ENCODE peak calls at places on chromosomes 4 and X, in eight cellular contexts. H, U, M, J, G, A, B and W are unnamed samples. For H3K27me3, the result is how much of the 10 kb centered on the place peaks cover.

GRCh38 chr4:123826896-123827295 is 430.3 kb downstream of the SPRY1 start:
- DNase-seq in H (peak), U (no peak), M (no peak), J (peak), G (no peak), A (no peak), B (no peak), W (no peak)

GRCh38 chr4:6231663-6232165 is 31.4 kb upstream of the JAKMIP1 start:
- DNase-seq in H (no peak), U (no peak), M (no peak), J (no peak), G (no peak), A (no peak), B (no peak), W (no peak)

GRCh38 chr4:17846256-17846655 is 35.5 kb downstream of the NCAPG start:
- DNase-seq in H (peak), U (no peak), M (no peak), J (peak), G (no peak), A (no peak), B (no peak), W (no peak)

GRCh38 chr4:114264877-114265291 is 285.4 kb upstream of the ARSJ start:
- DNase-seq in H (peak), U (no peak), M (no peak), J (peak), G (no peak), A (no peak), B (no peak), W (no peak)

GRCh38 chrX:153647461-153648357 is 706 bp downstream of the DUSP9 start:
- DNase-seq in H (no peak), U (no peak), M (no peak), J (no peak), G (peak), A (peak), B (no peak), W (no peak)

GRCh38 chr4:10260777-10261176 is 144.2 kb upstream of the WDR1 start:
- DNase-seq in H (no peak), U (no peak), M (no peak), J (no peak), G (no peak), A (no peak), B (no peak), W (no peak)

GRCh38 chr4:6239968-6240367 is 29.7 kb upstream of the WFS1 start:
- DNase-seq in H (no peak), U (no peak), M (no peak), J (no peak), G (no peak), A (no peak), B (no peak), W (no peak)

GRCh38 chrX:6460893-6461490 is 73.9 kb downstream of the VCX3A start:
- DNase-seq in H (no peak), U (no peak), M (no peak), J (peak), G (no peak), A (no peak), B (no peak), W (no peak)

GRCh38 chr4:184732126-184732525 is 1.8 kb downstream of the CENPU start:
- DNase-seq in H (peak), U (no peak), M (no peak), J (peak), G (no peak), A (no peak), B (no peak), W (no peak)

GRCh38 chrX:22047470-22047869 is 15.3 kb downstream of the PHEX start:
- DNase-seq in H (no peak), U (no peak), M (no peak), J (no peak), G (no peak), A (no peak), B (no peak), W (no peak)

GRCh38 chr4:82688091-82688815 is 110.3 kb downstream of the SCD5 start:
- DNase-seq in H (no peak), U (no peak), M (no peak), J (no peak), G (no peak), A (no peak), B (no peak), W (no peak)

GRCh38 chrX:110267874-110268273 is 50.0 kb downstream of the AMMECR1 start:
- DNase-seq in H (no peak), U (no peak), M (no peak), J (no peak), G (no peak), A (no peak), B (no peak), W (no peak)

GRCh38 chr4:76206222-76206942 is 7.2 kb downstream of the SCARB2 start:
- DNase-seq in H (peak), U (no peak), M (no peak), J (no peak), G (no peak), A (peak), B (no peak), W (no peak)

GRCh38 chr4:153257966-153258365 is 53.7 kb downstream of the TRIM2 start:
- DNase-seq in H (no peak), U (no peak), M (no peak), J (no peak), G (no peak), A (no peak), B (no peak), W (no peak)

GRCh38 chr4:153260152-153260551 is 55.9 kb downstream of the TRIM2 start:
- DNase-seq in H (no peak), U (no peak), M (no peak), J (no peak), G (no peak), A (no peak), B (no peak), W (no peak)

GRCh38 chr4:153260553-153261306 is 56.5 kb downstream of the TRIM2 start:
- DNase-seq in H (peak), U (no peak), M (no peak), J (no peak), G (no peak), A (peak), B (no peak), W (peak)

GRCh38 chr4:153258750-153259149 is 54.5 kb downstream of the TRIM2 start:
- DNase-seq in H (no peak), U (no peak), M (no peak), J (no peak), G (no peak), A (no peak), B (no peak), W (no peak)

GRCh38 chr4:153259679-153260078 is 55.4 kb downstream of the TRIM2 start:
- DNase-seq in H (no peak), U (no peak), M (no peak), J (no peak), G (no peak), A (no peak), B (no peak), W (no peak)
- H3K27me3 ChIP-seq in H (under half), U (under half), M (under half), J (under half), G (under half), A (under half), B (under half), W (under half)

DNA sequence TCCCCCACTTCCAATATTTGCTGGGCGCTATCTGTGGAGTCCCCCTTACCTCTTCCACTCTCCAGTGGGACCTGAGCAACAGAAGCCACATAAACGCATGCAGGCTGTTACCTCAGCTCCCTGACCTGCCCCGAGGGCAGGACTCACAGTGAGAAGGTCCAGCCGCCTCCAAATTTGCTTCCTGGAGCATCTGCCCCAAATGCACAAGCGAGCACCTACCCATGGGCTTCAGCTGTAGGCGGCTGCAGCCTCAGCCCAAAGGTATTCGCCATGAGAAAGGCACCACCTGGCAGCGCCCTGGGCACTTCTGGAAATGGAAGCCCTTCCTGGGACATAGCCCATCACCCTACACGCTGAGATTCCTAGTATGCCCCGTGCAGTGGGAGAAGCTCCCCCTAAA is 23.4 kb downstream of the SPACA5 start:
- DNase-seq in H (no peak), U (no peak), M (no peak), J (no peak), G (no peak), A (no peak), B (no peak), W (no peak)
- H3K27me3 ChIP-seq in H (under half), U (under half), M (under half), J (under half), G (under half), A (under half), B (under half), W (under half)

GRCh38 chr4:8838911-8839431 is 32.7 kb downstream of the HMX1 start:
- DNase-seq in H (no peak), U (no peak), M (no peak), J (no peak), G (no peak), A (no peak), B (no peak), W (no peak)
- H3K27me3 ChIP-seq in H (under half), U (under half), M (under half), J (under half), G (under half), A (under half), B (under half), W (under half)

DNA sequence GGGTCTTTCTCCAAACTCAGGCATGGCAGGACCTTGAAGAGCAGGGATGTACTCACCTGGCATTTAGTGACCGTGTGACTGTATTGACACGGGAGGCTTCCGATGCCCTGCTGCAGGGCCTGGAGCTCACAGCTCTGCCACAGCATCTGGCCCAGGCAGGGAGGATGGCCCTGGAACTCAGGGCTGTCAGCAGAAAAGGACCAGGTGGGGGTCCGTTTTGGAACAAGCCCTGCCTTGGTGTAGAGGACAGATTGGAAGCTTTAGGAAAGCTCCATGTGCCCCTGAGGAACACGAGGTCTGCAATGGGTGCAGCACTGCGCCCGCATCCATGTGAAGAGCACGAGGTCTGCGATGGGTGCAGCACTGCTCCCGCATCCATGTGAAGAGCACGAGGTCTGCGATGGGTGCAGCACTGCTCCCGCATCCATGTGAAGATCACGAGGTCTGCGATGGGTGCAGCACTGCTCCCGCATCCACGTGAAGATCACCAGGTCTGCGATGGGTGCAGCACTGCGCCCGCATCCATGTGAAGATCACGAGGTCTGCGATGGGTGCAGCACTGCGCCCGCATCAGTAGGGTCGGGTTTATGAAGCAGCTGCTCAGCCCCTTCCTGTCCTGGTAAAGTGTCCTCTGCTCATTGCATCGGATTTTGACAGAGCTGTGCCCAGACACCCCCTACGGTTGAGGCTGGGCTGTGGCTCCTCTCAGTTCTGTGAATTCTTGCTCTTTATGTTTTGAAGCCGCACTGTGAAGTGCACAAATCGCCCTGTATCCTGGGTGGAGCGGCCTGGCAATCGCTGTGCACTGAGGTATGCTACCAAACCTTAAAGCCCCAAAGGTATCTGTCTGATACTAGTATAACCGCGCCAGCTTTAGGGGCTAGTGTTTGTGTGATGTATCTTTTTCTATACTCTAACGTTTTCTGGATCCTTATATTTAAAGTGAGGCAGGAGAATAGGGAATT is 98.5 kb downstream of the CPZ start:
- DNase-seq in H (no peak), U (no peak), M (no peak), J (no peak), G (no peak), A (no peak), B (no peak), W (no peak)
- H3K27me3 ChIP-seq in H (under half), U (under half), M (under half), J (under half), G (under half), A (under half), B (under half), W (under half)

GRCh38 chr4:118249890-118250289 is 102.9 kb downstream of the PRSS12 start:
- DNase-seq in H (no peak), U (no peak), M (no peak), J (no peak), G (no peak), A (no peak), B (no peak), W (no peak)
- H3K27me3 ChIP-seq in H (under half), U (under half), M (under half), J (under half), G (under half), A (under half), B (under half), W (under half)

DNA sequence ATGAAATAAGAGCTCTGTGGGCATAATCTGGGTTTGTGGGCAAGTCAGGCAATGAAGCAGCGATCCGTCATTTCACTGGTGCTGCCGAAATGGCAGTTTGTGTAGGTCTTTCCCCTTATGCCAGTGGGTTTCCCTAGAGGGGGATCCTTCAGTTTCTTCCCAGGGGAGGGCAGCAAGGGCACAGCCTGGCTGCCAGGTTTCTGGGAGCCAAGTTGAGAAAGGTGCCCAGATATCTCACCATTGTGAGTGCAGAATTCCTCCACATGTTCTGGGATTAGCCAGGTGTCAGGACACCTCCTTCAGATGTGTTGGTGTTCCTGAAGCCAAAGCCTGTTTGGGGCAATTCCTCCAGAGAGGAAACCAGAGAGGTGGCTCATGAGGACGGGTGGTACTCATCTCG is 28.0 kb downstream of the MSX1 start:
- DNase-seq in H (no peak), U (no peak), M (no peak), J (no peak), G (no peak), A (no peak), B (no peak), W (no peak)
- H3K27me3 ChIP-seq in H (under half), U (under half), M (under half), J (under half), G (under half), A (under half), B (under half), W (under half)

DNA sequence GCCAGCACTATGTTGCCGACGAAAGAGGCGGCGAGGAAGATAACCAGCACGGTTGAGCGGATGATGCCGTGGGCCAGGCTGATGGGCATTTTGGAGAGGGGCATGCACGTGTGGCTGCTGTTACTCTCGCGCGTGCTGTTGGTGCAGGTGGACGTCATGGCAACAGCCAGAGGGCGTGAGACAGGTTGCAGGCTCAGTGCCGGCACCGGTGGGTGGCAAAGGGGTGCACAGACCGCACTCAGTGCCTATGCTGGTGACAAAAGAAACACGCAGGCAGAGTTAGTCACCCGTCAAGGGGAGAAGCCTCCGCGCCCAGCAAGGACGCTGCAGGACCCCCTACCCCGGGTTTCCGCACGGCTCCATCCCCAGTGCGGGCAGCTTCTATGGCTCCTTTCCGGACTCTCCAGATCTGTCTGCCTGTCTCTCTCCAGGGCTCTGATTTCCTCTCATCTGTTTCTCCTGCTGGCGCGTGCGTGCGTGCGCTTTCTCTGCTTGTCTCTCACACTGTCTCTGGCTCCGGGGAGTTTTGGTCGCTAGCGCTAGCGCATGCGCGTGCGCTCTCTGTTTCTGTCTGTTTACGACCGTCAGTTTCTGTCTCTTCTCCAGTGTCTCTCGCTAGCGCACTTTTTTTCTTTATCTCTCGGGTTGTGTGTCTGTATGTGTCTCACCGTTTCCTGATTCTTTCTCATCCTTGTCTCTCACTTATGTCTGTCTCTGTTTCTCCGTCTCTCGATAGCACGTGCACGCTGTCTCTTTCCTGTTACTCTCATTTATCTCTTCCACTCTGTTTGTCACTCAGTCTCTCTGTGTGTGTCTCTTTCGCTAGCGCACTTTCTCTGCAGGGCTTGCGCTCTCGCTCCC is 2.0 kb downstream of the GPR101 start:
- DNase-seq in H (peak), U (no peak), M (peak), J (peak), G (no peak), A (no peak), B (no peak), W (no peak)
- H3K27me3 ChIP-seq in H (under half), U (under half), M (under half), J (under half), G (under half), A (under half), B (half or more), W (under half)

GRCh38 chrX:24748196-24748595 is 54.5 kb downstream of the POLA1 start:
- DNase-seq in H (no peak), U (no peak), M (no peak), J (no peak), G (no peak), A (no peak), B (no peak), W (no peak)
- H3K27me3 ChIP-seq in H (under half), U (under half), M (under half), J (under half), G (under half), A (under half), B (under half), W (under half)

DNA sequence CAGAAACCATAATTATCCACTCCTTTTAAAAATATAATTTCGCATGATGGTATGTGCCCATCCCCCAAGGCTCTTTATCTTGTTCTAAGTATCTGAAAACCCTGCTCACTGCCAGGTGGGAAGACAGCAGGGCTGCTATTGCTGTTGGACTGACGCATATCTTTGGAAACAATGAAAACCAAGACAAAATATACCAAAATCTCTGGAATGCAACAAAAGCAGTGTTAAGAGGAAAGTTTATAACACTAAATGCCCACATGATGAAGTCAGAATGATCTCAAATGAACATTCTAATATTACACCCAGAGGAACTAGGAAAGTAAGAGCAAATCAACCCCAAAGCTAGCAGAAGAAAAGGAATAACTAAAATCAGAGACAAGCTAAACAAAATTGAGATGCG is 162.0 kb downstream of the FAM47B start:
- DNase-seq in H (peak), U (no peak), M (no peak), J (peak), G (no peak), A (no peak), B (no peak), W (no peak)
- H3K27me3 ChIP-seq in H (under half), U (under half), M (under half), J (under half), G (under half), A (under half), B (under half), W (under half)